ENCODE peak calls at places on chromosomes 2 and 18, in four cellular contexts. D is K562, R is GM12878, J is HepG2. A is an unnamed sample.

GRCh38 chr2:36441816-36442215 is 86.2 kb downstream of the CRIM1 start:
- DNase-seq in D (no peak), R (no peak), J (no peak), A (no peak)

GRCh38 chr18:68722807-68723206 is 7.9 kb upstream of the TMX3 start:
- DNase-seq in D (no peak), R (no peak), J (no peak), A (no peak)

GRCh38 chr18:74063023-74063422 is 84.6 kb downstream of the FBXO15 start:
- DNase-seq in D (peak; percentile 23), R (no peak), J (no peak), A (no peak)

GRCh38 chr2:26735096-26735495 is 29.0 kb upstream of the SLC35F6 start:
- DNase-seq in D (no peak), R (no peak), J (no peak), A (no peak)

GRCh38 chr2:123116595-123116994 is 908.5 kb upstream of the CNTNAP5 start:
- DNase-seq in D (no peak), R (no peak), J (no peak), A (no peak)

GRCh38 chr2:165435611-165436010 is 33.9 kb upstream of the CSRNP3 start:
- DNase-seq in D (no peak), R (no peak), J (no peak), A (no peak)

GRCh38 chr2:152740743-152741328 is 22.4 kb downstream of the ARL6IP6 start:
- DNase-seq in D (peak; percentile 56), R (no peak), J (peak; percentile 71), A (peak; percentile 30)

GRCh38 chr2:23486676-23487075 is 101.7 kb downstream of the KLHL29 start:
- DNase-seq in D (no peak), R (no peak), J (no peak), A (no peak)

GRCh38 chr2:174704647-174705046 is 59.6 kb downstream of the CHRNA1 start:
- DNase-seq in D (no peak), R (no peak), J (no peak), A (no peak)

GRCh38 chr2:67463810-67464209 is 66.7 kb downstream of the ETAA1 start:
- DNase-seq in D (no peak), R (no peak), J (no peak), A (peak; percentile 41)

DNA sequence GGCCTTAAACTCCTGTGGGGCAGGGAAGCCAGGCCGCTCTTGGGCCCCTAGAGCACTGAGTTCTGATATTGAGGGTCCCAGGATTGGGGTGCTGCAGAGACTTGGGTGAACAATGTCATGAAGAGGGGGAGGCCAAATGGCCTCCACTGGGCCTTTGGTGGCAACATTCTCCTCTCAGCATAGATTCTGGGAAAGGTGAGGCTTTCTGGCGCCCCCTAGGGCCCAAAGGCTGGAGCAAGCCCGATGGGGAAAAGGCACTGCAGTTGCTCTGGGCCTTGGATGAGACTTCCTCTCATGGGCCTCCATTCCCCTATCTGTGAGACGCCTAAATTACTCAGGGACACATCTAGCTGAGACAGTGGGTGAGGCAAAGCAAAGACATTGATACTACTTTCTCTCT is 84.8 kb downstream of the ACAA2 start:
- DNase-seq in D (peak; percentile 42), R (no peak), J (peak; percentile 35), A (peak; percentile 63)
- TF ChIP-seq TARDBP in D (no peak), R (no peak), J (no peak), A (no peak)

GRCh38 chr2:134676960-134677359 is 41.8 kb downstream of the TMEM163 start:
- DNase-seq in D (no peak), R (no peak), J (no peak), A (no peak)

GRCh38 chr2:134681201-134681600 is 37.6 kb downstream of the TMEM163 start:
- DNase-seq in D (no peak), R (no peak), J (no peak), A (no peak)

GRCh38 chr2:134679294-134679693 is 39.5 kb downstream of the TMEM163 start:
- DNase-seq in D (no peak), R (no peak), J (no peak), A (no peak)

GRCh38 chr2:134677866-134678774 is 40.7 kb downstream of the TMEM163 start:
- DNase-seq in D (no peak), R (no peak), J (no peak), A (no peak)

GRCh38 chr2:134679740-134680139 is 39.1 kb downstream of the TMEM163 start:
- DNase-seq in D (peak; percentile 24), R (no peak), J (no peak), A (no peak)
- TF ChIP-seq TARDBP in D (no peak), R (no peak), J (no peak), A (no peak)

GRCh38 chr18:56118422-56118821 is 520.0 kb downstream of the TXNL1 start:
- DNase-seq in D (no peak), R (no peak), J (no peak), A (no peak)

GRCh38 chr18:56124186-56124585 is 514.2 kb downstream of the TXNL1 start:
- DNase-seq in D (no peak), R (no peak), J (no peak), A (no peak)

GRCh38 chr18:56121669-56122068 is 516.7 kb downstream of the TXNL1 start:
- DNase-seq in D (no peak), R (no peak), J (no peak), A (no peak)

GRCh38 chr18:56115072-56116038 is 523.0 kb downstream of the TXNL1 start:
- DNase-seq in D (no peak), R (no peak), J (no peak), A (no peak)

GRCh38 chr18:56120781-56121180 is 517.6 kb downstream of the TXNL1 start:
- DNase-seq in D (no peak), R (no peak), J (no peak), A (no peak)
- TF ChIP-seq TARDBP in D (no peak), R (no peak), J (no peak), A (no peak)

GRCh38 chr2:219707496-219708285 is 80.3 kb downstream of the SLC4A3 start:
- DNase-seq in D (no peak), R (no peak), J (no peak), A (no peak)

GRCh38 chr2:219709261-219709867 is 81.9 kb downstream of the SLC4A3 start:
- DNase-seq in D (no peak), R (no peak), J (no peak), A (no peak)

GRCh38 chr2:219714681-219715080 is 87.3 kb downstream of the SLC4A3 start:
- DNase-seq in D (no peak), R (no peak), J (no peak), A (no peak)

GRCh38 chr2:219718066-219718465 is 90.6 kb downstream of the SLC4A3 start:
- DNase-seq in D (no peak), R (no peak), J (no peak), A (no peak)

GRCh38 chr2:219713110-219713509 is 85.7 kb downstream of the SLC4A3 start:
- DNase-seq in D (peak; percentile 62), R (no peak), J (peak; percentile 36), A (peak; percentile 50)
- TF ChIP-seq TARDBP in D (no peak), R (no peak), J (no peak), A (no peak)

DNA sequence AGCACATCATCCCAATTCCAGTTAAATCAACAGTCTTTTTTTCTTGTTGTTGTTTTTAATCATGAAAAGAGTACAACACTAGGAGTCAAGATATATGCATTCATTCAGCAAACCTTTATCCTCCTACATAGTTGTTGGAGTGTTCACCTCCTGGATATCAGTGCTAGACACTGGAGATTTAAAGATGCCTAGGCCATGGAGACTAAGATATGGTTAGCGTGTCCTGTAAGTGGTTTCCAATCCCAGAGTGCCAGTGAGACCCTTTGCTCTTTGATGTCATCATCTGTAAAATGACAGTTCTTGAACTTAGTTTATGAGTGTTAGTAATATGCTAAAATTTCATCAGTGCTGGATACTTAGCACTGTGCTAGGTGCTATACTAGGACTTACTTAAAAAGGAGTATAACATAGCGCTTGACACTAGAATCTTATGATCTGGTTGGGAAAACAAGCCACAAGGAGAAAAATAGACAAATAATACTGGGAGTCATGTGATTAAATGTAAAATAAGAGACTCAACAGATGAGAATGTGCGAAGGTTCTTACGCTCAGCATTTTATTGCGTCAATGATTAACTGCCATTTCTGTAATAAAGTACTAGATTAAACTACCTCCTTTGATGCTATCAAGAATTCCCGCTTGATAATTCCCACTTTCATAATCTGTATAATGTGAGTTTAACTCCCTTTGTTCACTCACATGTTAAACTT is 31.5 kb downstream of the BABAM2 start:
- DNase-seq in D (no peak), R (no peak), J (no peak), A (no peak)
- TF ChIP-seq TARDBP in D (no peak), R (no peak), J (no peak), A (no peak)

DNA sequence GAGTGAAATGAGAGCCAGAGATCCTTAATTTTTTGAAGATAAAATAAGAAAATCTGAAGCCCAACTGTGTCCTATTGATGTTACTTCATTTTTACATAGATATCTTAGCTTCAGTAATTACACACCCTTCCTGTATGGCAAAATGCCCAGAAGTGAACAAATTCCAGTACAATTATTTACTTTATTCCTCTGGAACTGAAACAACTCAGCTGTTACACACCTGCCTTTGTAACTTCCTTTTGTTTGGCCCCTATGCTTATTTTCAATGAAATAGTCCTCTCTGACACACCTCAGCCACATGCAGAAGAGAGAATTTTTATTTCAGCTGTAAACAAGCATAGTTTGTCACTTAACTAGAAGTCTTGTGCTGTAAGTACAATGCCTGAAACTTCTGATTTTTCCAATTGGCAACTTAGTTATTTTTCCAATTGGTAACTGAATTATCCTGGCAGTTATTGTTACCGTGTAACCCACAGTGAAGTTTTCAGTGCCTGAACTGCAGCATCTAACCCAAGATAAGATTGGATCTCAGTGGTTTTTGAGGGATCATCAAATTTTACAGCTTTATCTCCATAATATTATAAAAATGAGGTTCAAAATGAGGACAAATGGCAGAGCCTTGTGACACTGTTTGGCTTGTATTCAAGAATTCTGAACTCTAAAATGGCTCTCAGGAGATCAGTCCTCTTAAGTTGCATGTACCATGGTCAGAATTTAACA is 82.6 kb downstream of the PKP4 start:
- DNase-seq in D (no peak), R (no peak), J (peak; percentile 93), A (no peak)
- TF ChIP-seq TARDBP in D (no peak), R (no peak), J (no peak), A (no peak)

A was measured in HEK293T.